ENCODE peak calls at places on chromosome 5, in six cellular contexts. Z is hepatocyte, F is mammary epithelial cell, K is left ventricle myocardium inferior, T is cardiac muscle cell, V is upper lobe of left lung. U is an unnamed sample.

GRCh38 chr5:66122379-66123034 is 21.6 kb upstream of the SREK1 start:
- DNase-seq in Z (no peak), F (peak; percentile 32), K (no peak), T (no peak), V (no peak), U (peak; percentile 42)

GRCh38 chr5:142619815-142620214 is 66.1 kb downstream of the FGF1 start:
- DNase-seq in Z (no peak), F (no peak), K (no peak), T (no peak), V (peak; percentile 16), U (no peak)

GRCh38 chr5:124102491-124102890 is 590.5 kb downstream of the CSNK1G3 start:
- DNase-seq in Z (no peak), F (no peak), K (no peak), T (no peak), V (no peak), U (peak; percentile 61)

GRCh38 chr5:174721522-174722432 is 2.6 kb upstream of the MSX2 start:
- DNase-seq in Z (no peak), F (no peak), K (no peak), T (no peak), V (no peak), U (no peak)

GRCh38 chr5:31463341-31463740 is 68.6 kb downstream of the DROSHA start:
- DNase-seq in Z (no peak), F (no peak), K (no peak), T (no peak), V (no peak), U (no peak)

GRCh38 chr5:171600736-171601265 is 181.4 kb downstream of the FGF18 start:
- DNase-seq in Z (no peak), F (no peak), K (peak; percentile 42), T (no peak), V (no peak), U (peak; percentile 32)

GRCh38 chr5:169637085-169637855 is at the start of gene DOCK2:
- DNase-seq in Z (no peak), F (no peak), K (peak; percentile 63), T (no peak), V (peak; percentile 92), U (no peak)

GRCh38 chr5:143601917-143602333 is 198.4 kb upstream of the NR3C1 start:
- DNase-seq in Z (no peak), F (no peak), K (no peak), T (no peak), V (no peak), U (no peak)

GRCh38 chr5:57711471-57711870 is 228.9 kb upstream of the ACTBL2 start:
- DNase-seq in Z (peak; percentile 14), F (no peak), K (no peak), T (no peak), V (no peak), U (no peak)

GRCh38 chr5:133556551-133556950 is 55.8 kb downstream of the FSTL4 start:
- DNase-seq in Z (no peak), F (no peak), K (no peak), T (no peak), V (no peak), U (no peak)

DNA sequence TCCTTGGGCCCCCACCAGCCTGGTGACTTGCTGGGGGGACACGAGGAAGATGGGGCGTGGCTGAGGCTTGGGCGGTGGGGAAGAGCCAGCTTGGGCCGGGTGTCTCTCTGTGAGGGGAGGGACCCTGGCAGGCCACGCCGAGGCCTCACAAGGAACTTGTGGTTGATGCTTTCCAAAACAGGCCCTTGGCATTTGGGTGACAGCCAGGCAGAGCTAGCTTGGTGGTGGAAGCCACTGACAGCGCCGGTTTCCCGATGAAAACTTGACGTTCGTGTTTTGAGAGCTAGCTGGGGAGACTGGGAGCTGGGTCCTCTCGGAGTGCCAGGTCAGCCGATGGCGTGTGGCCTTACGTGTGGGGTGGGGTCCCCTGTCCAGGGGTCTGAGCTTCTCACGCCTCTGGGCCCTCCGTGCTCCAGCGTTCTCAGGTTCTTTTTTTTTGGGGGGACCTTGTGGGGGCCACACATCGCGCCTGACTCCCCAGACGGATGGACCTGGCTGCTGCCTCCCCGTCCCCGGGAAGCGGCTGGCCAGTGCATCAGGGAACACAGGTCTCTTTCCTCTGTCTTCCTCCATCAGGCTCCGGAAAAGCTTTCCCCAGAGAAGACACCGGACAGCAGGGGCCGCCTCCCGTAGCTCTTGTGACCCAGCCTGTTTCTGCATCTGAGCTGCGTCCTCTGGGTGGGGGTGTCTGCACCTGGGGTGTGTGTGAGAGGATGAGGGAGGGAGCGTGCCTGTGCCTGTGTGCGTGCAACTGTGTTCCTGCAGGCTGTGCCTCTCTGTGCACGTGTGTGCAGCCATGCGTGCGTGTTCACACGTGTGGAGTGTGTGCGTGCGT is 129.3 kb upstream of the LPCAT1 start:
- DNase-seq in Z (no peak), F (peak; percentile 6), K (no peak), T (no peak), V (peak; percentile 36), U (no peak)
- TF ChIP-seq CTCF in Z (no peak), F (no peak), K (no peak), T (no peak), V (no peak), U (no peak)

DNA sequence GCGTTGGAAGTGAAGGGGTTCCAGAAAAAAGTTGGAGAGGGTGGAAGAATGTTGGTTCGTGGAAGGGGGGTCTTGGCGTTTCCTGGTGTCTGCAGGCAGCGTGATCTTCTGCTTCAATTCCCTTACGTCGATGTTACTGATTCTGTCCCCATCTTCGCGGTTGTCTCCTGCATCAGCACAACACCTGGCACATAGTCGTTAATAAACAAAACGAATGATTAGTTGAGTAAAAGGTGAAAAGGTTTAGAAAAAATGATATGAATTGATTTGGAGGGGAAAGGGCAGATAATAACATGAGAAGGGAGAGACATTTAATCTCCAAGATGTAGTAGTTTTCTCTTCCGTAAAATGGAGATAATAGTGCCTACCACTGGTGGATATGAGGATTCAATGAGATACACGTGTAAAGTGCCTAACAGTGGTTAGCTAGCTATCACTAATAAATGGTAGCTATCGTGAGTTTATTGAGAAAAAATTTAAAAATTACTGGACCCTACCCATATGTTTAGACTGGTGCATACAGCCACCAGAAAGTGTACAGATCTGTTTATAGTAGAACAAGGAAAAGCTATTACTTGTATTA is 556 bp downstream of the MTREX start:
- DNase-seq in Z (peak; percentile 15), F (peak; percentile 35), K (no peak), T (no peak), V (no peak), U (peak; percentile 37)
- TF ChIP-seq CTCF in Z (peak; percentile 28), F (no peak), K (no peak), T (peak; percentile 21), V (no peak), U (no peak)

GRCh38 chr5:158120760-158121159 is 261.8 kb upstream of the CLINT1 start:
- DNase-seq in Z (no peak), F (peak; percentile 35), K (no peak), T (no peak), V (no peak), U (peak; percentile 30)

GRCh38 chr5:158119852-158120708 is 261.1 kb upstream of the CLINT1 start:
- DNase-seq in Z (no peak), F (peak; percentile 78), K (no peak), T (no peak), V (no peak), U (peak; percentile 27)

GRCh38 chr5:158124606-158125316 is 265.8 kb upstream of the CLINT1 start:
- DNase-seq in Z (no peak), F (no peak), K (no peak), T (no peak), V (no peak), U (no peak)

GRCh38 chr5:158123595-158123994 is 264.6 kb upstream of the CLINT1 start:
- DNase-seq in Z (no peak), F (no peak), K (no peak), T (no peak), V (no peak), U (no peak)

GRCh38 chr5:158121678-158122077 is 262.7 kb upstream of the CLINT1 start:
- DNase-seq in Z (no peak), F (no peak), K (no peak), T (no peak), V (no peak), U (no peak)
- TF ChIP-seq CTCF in Z (no peak), F (no peak), K (no peak), T (no peak), V (no peak), U (no peak)

GRCh38 chr5:149280124-149280523 is 8.5 kb downstream of the AFAP1L1 start:
- DNase-seq in Z (no peak), F (no peak), K (no peak), T (no peak), V (no peak), U (no peak)
- TF ChIP-seq CTCF in Z (no peak), F (no peak), K (no peak), T (no peak), V (no peak), U (peak; percentile 7)

GRCh38 chr5:120684749-120685415 is 220.8 kb downstream of the PRR16 start:
- DNase-seq in Z (no peak), F (no peak), K (no peak), T (peak; percentile 8), V (no peak), U (peak; percentile 18)
- TF ChIP-seq CTCF in Z (peak; percentile 4), F (no peak), K (no peak), T (peak; percentile 10), V (no peak), U (no peak)

GRCh38 chr5:135880278-135880677 is 15.4 kb downstream of the IL9 start:
- DNase-seq in Z (no peak), F (no peak), K (no peak), T (peak; percentile 24), V (no peak), U (peak; percentile 45)
- TF ChIP-seq CTCF in Z (no peak), F (no peak), K (no peak), T (peak; percentile 36), V (no peak), U (peak; percentile 10)

GRCh38 chr5:41636605-41637004 is 126.2 kb upstream of the PLCXD3 start:
- DNase-seq in Z (peak; percentile 31), F (peak; percentile 10), K (no peak), T (peak; percentile 72), V (no peak), U (peak; percentile 36)
- TF ChIP-seq CTCF in Z (peak; percentile 26), F (peak; percentile 37), K (peak; percentile 44), T (peak; percentile 41), V (no peak), U (peak; percentile 24)

GRCh38 chr5:132426525-132427138 is 57.1 kb downstream of the SLC22A5 start:
- DNase-seq in Z (peak; percentile 78), F (peak; percentile 95), K (peak; percentile 70), T (no peak), V (peak; percentile 63), U (peak; percentile 96)
- TF ChIP-seq CTCF in Z (peak; percentile 40), F (peak; percentile 27), K (peak; percentile 41), T (peak; percentile 72), V (peak; percentile 51), U (peak; percentile 22)

U was measured in MCF 10A.